ENCODE peak calls at places on chromosomes 12 and 14, in five cellular contexts. One of them, this sample, is unnamed.

GRCh38 chr12:7188557-7189397 is 709 bp upstream of the PEX5 start:
- DNase-seq in astrocyte of the spinal cord: peak; percentile 53
- DNase-seq in lung: peak; percentile 77
- DNase-seq in IMR-90: peak; percentile 82
- DNase-seq in suprapubic skin: peak; percentile 79
- DNase-seq in this sample: no peak

GRCh38 chr12:65798903-65799302 is 25.4 kb upstream of the HMGA2 start:
- DNase-seq in astrocyte of the spinal cord: no peak
- DNase-seq in lung: no peak
- DNase-seq in IMR-90: no peak
- DNase-seq in suprapubic skin: no peak
- DNase-seq in this sample: no peak

GRCh38 chr14:67332468-67332867 is 27.1 kb downstream of the ATP6V1D start:
- DNase-seq in astrocyte of the spinal cord: no peak
- DNase-seq in lung: no peak
- DNase-seq in IMR-90: peak; percentile 23
- DNase-seq in suprapubic skin: no peak
- DNase-seq in this sample: no peak

GRCh38 chr14:74980398-74980745 is 22.3 kb upstream of the EIF2B2 start:
- DNase-seq in astrocyte of the spinal cord: peak; percentile 54
- DNase-seq in lung: no peak
- DNase-seq in IMR-90: no peak
- DNase-seq in suprapubic skin: no peak
- DNase-seq in this sample: no peak

GRCh38 chr14:81396108-81396507 is 4.0 kb downstream of the STON2 start:
- DNase-seq in astrocyte of the spinal cord: no peak
- DNase-seq in lung: no peak
- DNase-seq in IMR-90: no peak
- DNase-seq in suprapubic skin: no peak
- DNase-seq in this sample: no peak

GRCh38 chr14:75168586-75169335 is 7.7 kb downstream of the TMED10 start:
- DNase-seq in astrocyte of the spinal cord: no peak
- DNase-seq in lung: no peak
- DNase-seq in IMR-90: peak; percentile 64
- DNase-seq in suprapubic skin: no peak
- DNase-seq in this sample: no peak

GRCh38 chr12:60106207-60106606 is 510.4 kb downstream of the SLC16A7 start:
- DNase-seq in astrocyte of the spinal cord: peak; percentile 37
- DNase-seq in lung: no peak
- DNase-seq in IMR-90: peak; percentile 47
- DNase-seq in suprapubic skin: no peak
- DNase-seq in this sample: no peak

GRCh38 chr14:70919774-70920173 is 12.5 kb downstream of the PCNX1 start:
- DNase-seq in astrocyte of the spinal cord: peak; percentile 56
- DNase-seq in lung: no peak
- DNase-seq in IMR-90: peak; percentile 37
- DNase-seq in suprapubic skin: no peak
- DNase-seq in this sample: no peak

GRCh38 chr12:3973939-3974644 is 100.9 kb upstream of the PARP11 start:
- DNase-seq in astrocyte of the spinal cord: no peak
- DNase-seq in lung: no peak
- DNase-seq in IMR-90: no peak
- DNase-seq in suprapubic skin: no peak
- DNase-seq in this sample: no peak

GRCh38 chr14:64698899-64699298 is 5.3 kb upstream of the PLEKHG3 start:
- DNase-seq in astrocyte of the spinal cord: no peak
- DNase-seq in lung: no peak
- DNase-seq in IMR-90: no peak
- DNase-seq in suprapubic skin: no peak
- DNase-seq in this sample: no peak

DNA sequence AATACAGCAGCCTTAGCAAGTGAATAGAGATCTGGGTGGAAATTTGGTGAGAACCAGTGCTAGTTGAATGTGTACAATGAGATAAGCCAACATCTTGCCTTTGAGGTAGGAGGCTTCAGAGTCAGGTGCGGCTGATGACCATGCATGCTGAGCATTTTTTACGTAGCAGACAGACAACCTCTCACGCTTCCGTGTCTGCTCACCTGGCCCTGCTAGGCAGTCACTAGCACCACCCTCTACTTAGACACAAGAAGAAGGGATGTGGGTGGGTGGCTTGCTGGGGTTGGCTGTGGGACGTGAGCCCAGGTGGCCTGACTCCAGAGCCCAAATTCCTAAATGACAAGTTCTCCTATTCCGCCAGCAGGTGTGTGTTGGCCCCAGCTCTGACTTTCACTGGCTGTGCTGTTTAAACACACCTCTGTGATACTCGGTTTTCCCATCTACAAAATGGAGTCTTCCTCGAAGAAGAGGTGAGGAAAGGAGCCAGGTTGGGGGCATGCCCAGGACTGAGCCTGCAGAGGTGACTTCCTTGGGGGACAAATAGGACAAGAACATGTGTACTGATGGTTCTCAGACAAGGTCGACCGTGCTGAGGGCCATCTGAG is 57.8 kb upstream of the BCL11B start:
- DNase-seq in astrocyte of the spinal cord: no peak
- DNase-seq in lung: no peak
- DNase-seq in IMR-90: no peak
- DNase-seq in suprapubic skin: peak; percentile 24
- DNase-seq in this sample: peak; percentile 52
- TF ChIP-seq CTCF in astrocyte of the spinal cord: no peak
- TF ChIP-seq CTCF in lung: no peak
- TF ChIP-seq CTCF in IMR-90: no peak
- TF ChIP-seq CTCF in suprapubic skin: no peak
- TF ChIP-seq CTCF in this sample: no peak

GRCh38 chr12:12533238-12533829 is 29.3 kb downstream of the DUSP16 start:
- DNase-seq in astrocyte of the spinal cord: peak; percentile 9
- DNase-seq in lung: peak; percentile 59
- DNase-seq in IMR-90: no peak
- DNase-seq in suprapubic skin: no peak
- DNase-seq in this sample: no peak
- TF ChIP-seq CTCF in astrocyte of the spinal cord: no peak
- TF ChIP-seq CTCF in lung: no peak
- TF ChIP-seq CTCF in IMR-90: no peak
- TF ChIP-seq CTCF in suprapubic skin: no peak
- TF ChIP-seq CTCF in this sample: no peak

GRCh38 chr12:22124987-22125386 is 79.0 kb downstream of the CMAS start:
- DNase-seq in astrocyte of the spinal cord: no peak
- DNase-seq in lung: no peak
- DNase-seq in IMR-90: no peak
- DNase-seq in suprapubic skin: no peak
- DNase-seq in this sample: no peak

GRCh38 chr12:22116376-22116775 is 70.4 kb downstream of the CMAS start:
- DNase-seq in astrocyte of the spinal cord: no peak
- DNase-seq in lung: no peak
- DNase-seq in IMR-90: no peak
- DNase-seq in suprapubic skin: no peak
- DNase-seq in this sample: no peak

GRCh38 chr12:22118206-22118605 is 72.2 kb downstream of the CMAS start:
- DNase-seq in astrocyte of the spinal cord: no peak
- DNase-seq in lung: no peak
- DNase-seq in IMR-90: no peak
- DNase-seq in suprapubic skin: no peak
- DNase-seq in this sample: no peak

GRCh38 chr12:22117551-22117950 is 71.5 kb downstream of the CMAS start:
- DNase-seq in astrocyte of the spinal cord: no peak
- DNase-seq in lung: no peak
- DNase-seq in IMR-90: no peak
- DNase-seq in suprapubic skin: no peak
- DNase-seq in this sample: no peak

GRCh38 chr12:22121224-22121623 is 75.2 kb downstream of the CMAS start:
- DNase-seq in astrocyte of the spinal cord: no peak
- DNase-seq in lung: no peak
- DNase-seq in IMR-90: no peak
- DNase-seq in suprapubic skin: no peak
- DNase-seq in this sample: no peak
- TF ChIP-seq CTCF in astrocyte of the spinal cord: peak; percentile 25
- TF ChIP-seq CTCF in lung: no peak
- TF ChIP-seq CTCF in IMR-90: no peak
- TF ChIP-seq CTCF in suprapubic skin: no peak
- TF ChIP-seq CTCF in this sample: peak; percentile 43

GRCh38 chr14:58884442-58884841 is 246.7 kb downstream of the DACT1 start:
- DNase-seq in astrocyte of the spinal cord: no peak
- DNase-seq in lung: no peak
- DNase-seq in IMR-90: no peak
- DNase-seq in suprapubic skin: no peak
- DNase-seq in this sample: no peak
- TF ChIP-seq CTCF in astrocyte of the spinal cord: no peak
- TF ChIP-seq CTCF in lung: no peak
- TF ChIP-seq CTCF in IMR-90: peak; percentile 14
- TF ChIP-seq CTCF in suprapubic skin: no peak
- TF ChIP-seq CTCF in this sample: peak; percentile 68

GRCh38 chr12:40762072-40762471 is 69.8 kb downstream of the CNTN1 start:
- DNase-seq in astrocyte of the spinal cord: no peak
- DNase-seq in lung: no peak
- DNase-seq in IMR-90: no peak
- DNase-seq in suprapubic skin: no peak
- DNase-seq in this sample: no peak
- TF ChIP-seq CTCF in astrocyte of the spinal cord: no peak
- TF ChIP-seq CTCF in lung: no peak
- TF ChIP-seq CTCF in IMR-90: no peak
- TF ChIP-seq CTCF in suprapubic skin: no peak
- TF ChIP-seq CTCF in this sample: peak; percentile 47

DNA sequence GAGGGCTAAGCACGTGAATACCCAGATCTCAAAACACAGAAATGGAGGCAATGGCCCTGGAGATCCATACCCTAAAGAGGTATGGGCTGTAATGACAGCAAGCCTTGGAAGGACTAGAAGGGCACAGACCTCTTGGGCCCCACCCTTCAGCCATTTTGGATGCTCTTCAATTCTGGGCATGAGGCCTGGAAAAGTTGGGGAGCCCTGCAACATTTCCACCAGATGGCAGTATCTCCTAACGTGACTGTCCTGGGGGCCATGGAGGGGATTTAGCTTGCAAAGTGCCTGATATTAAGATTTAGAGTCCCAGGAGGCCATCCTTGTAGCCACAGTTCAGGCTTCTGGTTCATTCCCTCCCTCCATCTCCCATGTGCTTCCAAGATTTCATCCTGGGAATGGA is 30.2 kb downstream of the KCNA5 start:
- DNase-seq in astrocyte of the spinal cord: no peak
- DNase-seq in lung: no peak
- DNase-seq in IMR-90: peak; percentile 44
- DNase-seq in suprapubic skin: no peak
- DNase-seq in this sample: no peak
- TF ChIP-seq CTCF in astrocyte of the spinal cord: peak; percentile 52
- TF ChIP-seq CTCF in lung: no peak
- TF ChIP-seq CTCF in IMR-90: peak; percentile 58
- TF ChIP-seq CTCF in suprapubic skin: peak; percentile 11
- TF ChIP-seq CTCF in this sample: peak; percentile 61

GRCh38 chr12:98696036-98696646 is 51.1 kb downstream of the APAF1 start:
- DNase-seq in astrocyte of the spinal cord: no peak
- DNase-seq in lung: no peak
- DNase-seq in IMR-90: peak; percentile 9
- DNase-seq in suprapubic skin: no peak
- DNase-seq in this sample: no peak

GRCh38 chr12:98697209-98697608 is 52.1 kb downstream of the APAF1 start:
- DNase-seq in astrocyte of the spinal cord: no peak
- DNase-seq in lung: no peak
- DNase-seq in IMR-90: no peak
- DNase-seq in suprapubic skin: no peak
- DNase-seq in this sample: no peak

GRCh38 chr12:98699568-98699967 is 54.5 kb downstream of the APAF1 start:
- DNase-seq in astrocyte of the spinal cord: no peak
- DNase-seq in lung: no peak
- DNase-seq in IMR-90: peak; percentile 7
- DNase-seq in suprapubic skin: no peak
- DNase-seq in this sample: no peak

GRCh38 chr12:98701166-98701565 is 56.1 kb downstream of the APAF1 start:
- DNase-seq in astrocyte of the spinal cord: peak; percentile 22
- DNase-seq in lung: no peak
- DNase-seq in IMR-90: peak; percentile 22
- DNase-seq in suprapubic skin: no peak
- DNase-seq in this sample: no peak

DNA sequence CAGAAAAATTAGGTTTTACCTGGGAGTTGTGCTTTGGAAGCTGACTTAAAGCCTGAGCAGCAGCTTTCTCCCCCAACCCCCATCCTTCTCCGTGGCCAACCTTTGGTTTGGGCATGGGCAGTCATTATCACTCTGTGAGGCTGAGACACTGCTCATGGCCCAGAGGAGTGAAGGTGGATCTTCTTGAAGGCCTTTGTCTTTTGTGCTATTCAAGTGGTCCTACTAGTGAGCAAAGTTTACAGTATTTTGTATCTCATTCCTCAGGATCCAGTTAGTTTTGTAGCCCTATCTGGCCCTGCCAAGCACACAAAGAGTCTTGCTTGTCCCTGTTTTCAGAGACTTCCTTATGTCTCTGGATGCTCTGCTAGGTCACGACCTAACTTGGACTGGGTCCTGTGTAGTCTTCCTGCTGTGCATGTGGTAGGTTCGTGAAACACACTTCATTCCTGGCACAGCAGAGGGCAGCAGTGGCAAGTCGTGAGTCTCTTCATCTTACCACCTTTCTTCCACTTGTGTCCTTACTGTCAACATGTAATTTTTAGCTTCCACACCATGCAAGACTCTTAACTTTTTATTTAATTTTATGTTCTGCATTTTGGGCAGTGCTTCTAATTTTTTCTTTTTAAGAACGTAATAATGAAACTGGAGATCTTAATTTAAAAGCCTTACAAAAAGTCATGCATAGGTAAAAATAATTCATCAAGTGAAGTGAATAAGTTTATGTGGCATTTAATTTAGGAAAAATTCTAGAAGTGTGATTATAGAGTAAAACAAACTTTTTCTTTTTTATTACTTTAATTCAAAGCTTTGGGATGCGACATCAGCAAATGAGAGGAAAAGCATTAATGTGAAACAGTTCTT is 53.7 kb downstream of the APAF1 start:
- DNase-seq in astrocyte of the spinal cord: peak; percentile 72
- DNase-seq in lung: peak; percentile 44
- DNase-seq in IMR-90: peak; percentile 59
- DNase-seq in suprapubic skin: no peak
- DNase-seq in this sample: no peak
- TF ChIP-seq CTCF in astrocyte of the spinal cord: peak; percentile 77
- TF ChIP-seq CTCF in lung: peak; percentile 18
- TF ChIP-seq CTCF in IMR-90: peak; percentile 55
- TF ChIP-seq CTCF in suprapubic skin: peak; percentile 53
- TF ChIP-seq CTCF in this sample: no peak

GRCh38 chr12:51377099-51377984 is 13.9 kb downstream of the GALNT6 start:
- DNase-seq in astrocyte of the spinal cord: no peak
- DNase-seq in lung: no peak
- DNase-seq in IMR-90: no peak
- DNase-seq in suprapubic skin: no peak
- DNase-seq in this sample: no peak
- TF ChIP-seq CTCF in astrocyte of the spinal cord: peak; percentile 8
- TF ChIP-seq CTCF in lung: no peak
- TF ChIP-seq CTCF in IMR-90: no peak
- TF ChIP-seq CTCF in suprapubic skin: no peak
- TF ChIP-seq CTCF in this sample: no peak

GRCh38 chr14:94375552-94376107 is 12.8 kb downstream of the SERPINA1 start:
- DNase-seq in astrocyte of the spinal cord: no peak
- DNase-seq in lung: no peak
- DNase-seq in IMR-90: no peak
- DNase-seq in suprapubic skin: no peak
- DNase-seq in this sample: no peak

GRCh38 chr14:94374749-94375148 is 13.7 kb downstream of the SERPINA1 start:
- DNase-seq in astrocyte of the spinal cord: no peak
- DNase-seq in lung: no peak
- DNase-seq in IMR-90: peak; percentile 23
- DNase-seq in suprapubic skin: no peak
- DNase-seq in this sample: no peak

GRCh38 chr14:94376976-94377865 is 11.2 kb downstream of the SERPINA1 start:
- DNase-seq in astrocyte of the spinal cord: no peak
- DNase-seq in lung: no peak
- DNase-seq in IMR-90: no peak
- DNase-seq in suprapubic skin: peak; percentile 10
- DNase-seq in this sample: no peak

GRCh38 chr14:94377866-94378470 is 10.4 kb downstream of the SERPINA1 start:
- DNase-seq in astrocyte of the spinal cord: no peak
- DNase-seq in lung: no peak
- DNase-seq in IMR-90: no peak
- DNase-seq in suprapubic skin: peak; percentile 50
- DNase-seq in this sample: no peak

GRCh38 chr14:94376108-94376975 is 12.1 kb downstream of the SERPINA1 start:
- DNase-seq in astrocyte of the spinal cord: no peak
- DNase-seq in lung: no peak
- DNase-seq in IMR-90: no peak
- DNase-seq in suprapubic skin: no peak
- DNase-seq in this sample: no peak
- TF ChIP-seq CTCF in astrocyte of the spinal cord: no peak
- TF ChIP-seq CTCF in lung: no peak
- TF ChIP-seq CTCF in IMR-90: no peak
- TF ChIP-seq CTCF in suprapubic skin: no peak
- TF ChIP-seq CTCF in this sample: no peak

This sample was measured in chondrocyte.